ENCODE peak calls at places on chromosome 22, in ten cellular contexts. T is sigmoid colon; S is body of pancreas; N is psoas muscle; J is CD4-positive, alpha-beta T cell; G is right lobe of liver; V is upper lobe of right lung; X is fibroblast of lung; Z is A549; A is H9. I is an unnamed sample.

GRCh38 chr22:27406389-27406861 is 395.1 kb downstream of the MN1 start:
- DNase-seq in X (peak), N (no peak), J (no peak), V (no peak), G (no peak), Z (no peak), A (no peak), T (no peak), S (no peak), I (no peak)

GRCh38 chr22:47209547-47210023 is 447.1 kb downstream of the TBC1D22A start:
- DNase-seq in G (no peak), J (no peak), V (no peak), N (peak), X (no peak), A (no peak), Z (no peak), S (no peak), T (peak), I (no peak)

GRCh38 chr22:48948575-48949170 is 879.0 kb downstream of the BRD1 start:
- DNase-seq in N (no peak), V (peak), S (no peak), A (peak), J (no peak), Z (no peak), X (no peak), G (peak), T (peak), I (no peak)

GRCh38 chr22:22403771-22404170 is 104.8 kb downstream of the ZNF280B start:
- DNase-seq in Z (no peak), T (no peak), J (no peak), X (no peak), V (no peak), N (no peak), S (no peak), G (no peak), A (no peak), I (no peak)

GRCh38 chr22:49999063-49999900 is 13.3 kb downstream of the IL17REL start:
- DNase-seq in X (no peak), S (peak), G (peak), Z (no peak), N (peak), V (peak), T (no peak), A (peak), J (no peak), I (no peak)

GRCh38 chr22:45878051-45878764 is 98.8 kb downstream of the WNT7B start:
- DNase-seq in G (peak), A (peak), J (no peak), Z (no peak), V (peak), N (peak), X (no peak), T (peak), S (no peak), I (no peak)

GRCh38 chr22:46524203-46524740 is 13.1 kb downstream of the CELSR1 start:
- DNase-seq in Z (no peak), S (no peak), T (no peak), J (no peak), X (no peak), N (no peak), G (no peak), A (no peak), V (no peak), I (no peak)

GRCh38 chr22:44918166-44918924 is 91.5 kb downstream of the PHF21B start:
- DNase-seq in T (peak), J (no peak), A (no peak), S (no peak), N (peak), V (peak), G (peak), X (no peak), Z (no peak), I (no peak)

GRCh38 chr22:27136596-27136995 is 479.2 kb downstream of the MIAT start:
- DNase-seq in Z (no peak), T (no peak), A (no peak), X (no peak), V (no peak), J (no peak), N (no peak), S (no peak), G (no peak), I (no peak)

GRCh38 chr22:48342732-48343131 is 1484.9 kb downstream of the BRD1 start:
- DNase-seq in G (peak), X (no peak), V (no peak), S (no peak), N (peak), Z (no peak), J (no peak), T (peak), A (no peak), I (no peak)

GRCh38 chr22:49976439-49977175 is 16.0 kb downstream of the PIM3 start:
- DNase-seq in A (no peak), J (no peak), S (no peak), X (no peak), V (peak), N (no peak), Z (no peak), T (no peak), G (no peak), I (no peak)

GRCh38 chr22:40478456-40479125 is 108.2 kb downstream of the SGSM3 start:
- DNase-seq in V (no peak), A (no peak), S (no peak), X (no peak), J (no peak), N (no peak), G (no peak), Z (no peak), T (no peak), I (no peak)
- H3K27ac ChIP-seq in V (peak), A (no peak), S (no peak), X (no peak), J (no peak), N (peak), G (no peak), Z (peak), T (no peak), I (no peak)

GRCh38 chr22:25765016-25765367 is 23.0 kb downstream of the MYO18B start:
- DNase-seq in Z (no peak), T (no peak), J (no peak), G (no peak), S (no peak), N (peak), X (no peak), A (no peak), V (no peak), I (no peak)
- H3K27ac ChIP-seq in Z (no peak), T (no peak), J (no peak), G (no peak), S (no peak), N (peak), X (no peak), A (no peak), V (no peak), I (no peak)

GRCh38 chr22:30420401-30421178 is 5.0 kb upstream of the MTFP1 start:
- DNase-seq in V (no peak), J (no peak), G (peak), A (no peak), Z (no peak), T (no peak), S (no peak), N (no peak), X (peak), I (no peak)
- H3K27ac ChIP-seq in V (no peak), J (no peak), G (peak), A (no peak), Z (peak), T (peak), S (no peak), N (no peak), X (peak), I (peak)

GRCh38 chr22:20532256-20532993 is 25.0 kb downstream of the MED15 start:
- DNase-seq in X (no peak), G (peak), T (no peak), J (no peak), Z (no peak), N (no peak), V (no peak), S (no peak), A (no peak), I (no peak)
- H3K27ac ChIP-seq in X (peak), G (no peak), T (peak), J (no peak), Z (peak), N (peak), V (peak), S (peak), A (no peak), I (peak)

GRCh38 chr22:43295660-43296059 is 47.5 kb downstream of the SCUBE1 start:
- DNase-seq in Z (no peak), S (no peak), X (no peak), V (no peak), G (no peak), T (no peak), J (no peak), A (no peak), N (no peak), I (no peak)

GRCh38 chr22:43292633-43293025 is 50.5 kb downstream of the SCUBE1 start:
- DNase-seq in S (no peak), T (no peak), J (no peak), Z (no peak), G (no peak), N (no peak), V (no peak), X (no peak), A (no peak), I (no peak)

GRCh38 chr22:43293259-43293658 is 49.9 kb downstream of the SCUBE1 start:
- DNase-seq in V (no peak), G (no peak), Z (no peak), N (no peak), A (no peak), S (no peak), T (peak), J (no peak), X (no peak), I (no peak)

GRCh38 chr22:43295173-43295572 is 48.0 kb downstream of the SCUBE1 start:
- DNase-seq in N (no peak), S (no peak), T (no peak), Z (no peak), A (no peak), V (no peak), G (no peak), X (no peak), J (no peak), I (no peak)

DNA sequence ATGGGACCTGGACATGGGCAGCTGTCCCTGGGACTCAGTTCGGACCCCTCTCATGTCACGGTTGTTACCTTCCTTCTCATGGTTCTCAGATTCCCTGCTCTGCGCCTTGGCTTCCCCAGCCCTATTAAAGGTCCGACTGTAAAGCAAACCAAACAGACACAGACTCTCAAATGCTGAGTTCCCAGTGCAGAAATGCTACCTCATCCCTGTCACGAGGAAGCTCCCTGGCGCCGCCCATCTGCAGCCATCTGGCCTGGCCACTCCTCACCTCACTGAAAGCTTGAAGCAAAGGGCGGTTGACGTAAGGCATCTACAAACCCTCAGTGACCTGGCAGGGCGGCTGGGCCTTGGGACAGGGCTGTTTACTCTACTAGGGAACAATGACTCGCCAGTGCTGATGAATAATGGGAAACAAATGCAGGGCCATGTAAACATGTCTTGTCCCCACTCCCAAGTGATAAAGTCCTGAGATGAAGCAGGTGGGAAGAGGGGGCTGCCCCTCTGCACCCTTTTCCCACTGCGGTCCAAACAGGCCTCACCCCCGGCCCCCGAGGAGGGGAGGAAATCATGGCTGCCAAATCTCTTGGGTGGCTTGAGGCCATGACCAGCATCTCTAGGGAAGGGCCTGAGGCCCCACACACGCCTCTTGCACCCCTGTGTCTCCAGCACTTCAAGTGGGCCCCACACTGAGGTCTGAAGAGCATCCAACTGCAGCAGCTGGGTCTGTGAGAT is 49.3 kb downstream of the SCUBE1 start:
- DNase-seq in X (peak), G (no peak), V (peak), A (no peak), T (peak), J (no peak), S (no peak), N (peak), Z (peak), I (no peak)
- H3K27ac ChIP-seq in X (peak), G (no peak), V (peak), A (no peak), T (peak), J (no peak), S (no peak), N (no peak), Z (peak), I (peak)

GRCh38 chr22:36197601-36198146 is 3.9 kb downstream of the APOL4 start:
- DNase-seq in N (no peak), S (no peak), T (no peak), Z (no peak), J (no peak), G (no peak), A (no peak), X (no peak), V (no peak), I (no peak)
- H3K27ac ChIP-seq in N (peak), S (no peak), T (no peak), Z (no peak), J (no peak), G (peak), A (no peak), X (no peak), V (no peak), I (no peak)

GRCh38 chr22:24894998-24895397 is 51.5 kb downstream of the LHFPL7 start:
- DNase-seq in X (peak), V (peak), T (peak), Z (peak), J (no peak), G (peak), N (peak), S (peak), A (no peak), I (no peak)
- H3K27ac ChIP-seq in X (no peak), V (peak), T (peak), Z (peak), J (no peak), G (peak), N (peak), S (peak), A (no peak), I (peak)

GRCh38 chr22:29838599-29838956 is 504 bp upstream of the ASCC2 start:
- DNase-seq in T (no peak), G (no peak), A (no peak), V (no peak), J (no peak), Z (no peak), X (no peak), N (no peak), S (no peak), I (no peak)
- H3K27ac ChIP-seq in T (peak), G (peak), A (no peak), V (peak), J (peak), Z (peak), X (peak), N (peak), S (peak), I (peak)

GRCh38 chr22:33888821-33889220 is 31.5 kb downstream of the LARGE1 start:
- DNase-seq in S (no peak), X (no peak), T (no peak), J (no peak), A (no peak), Z (no peak), V (no peak), N (no peak), G (no peak), I (no peak)

GRCh38 chr22:33884829-33885228 is 35.4 kb downstream of the LARGE1 start:
- DNase-seq in T (no peak), Z (no peak), S (no peak), V (no peak), X (no peak), J (no peak), G (no peak), N (no peak), A (no peak), I (no peak)

GRCh38 chr22:33886696-33887095 is 33.6 kb downstream of the LARGE1 start:
- DNase-seq in X (no peak), A (no peak), G (no peak), T (no peak), V (no peak), N (no peak), S (no peak), Z (no peak), J (no peak), I (no peak)

GRCh38 chr22:33889748-33890147 is 30.5 kb downstream of the LARGE1 start:
- DNase-seq in X (no peak), Z (no peak), S (no peak), V (no peak), G (no peak), T (no peak), A (no peak), N (no peak), J (no peak), I (no peak)

GRCh38 chr22:33887173-33887572 is 33.1 kb downstream of the LARGE1 start:
- DNase-seq in Z (no peak), N (no peak), T (no peak), A (no peak), V (no peak), X (no peak), S (no peak), J (no peak), G (no peak), I (no peak)
- H3K27ac ChIP-seq in Z (no peak), N (no peak), T (peak), A (no peak), V (no peak), X (no peak), S (no peak), J (no peak), G (no peak), I (no peak)

DNA sequence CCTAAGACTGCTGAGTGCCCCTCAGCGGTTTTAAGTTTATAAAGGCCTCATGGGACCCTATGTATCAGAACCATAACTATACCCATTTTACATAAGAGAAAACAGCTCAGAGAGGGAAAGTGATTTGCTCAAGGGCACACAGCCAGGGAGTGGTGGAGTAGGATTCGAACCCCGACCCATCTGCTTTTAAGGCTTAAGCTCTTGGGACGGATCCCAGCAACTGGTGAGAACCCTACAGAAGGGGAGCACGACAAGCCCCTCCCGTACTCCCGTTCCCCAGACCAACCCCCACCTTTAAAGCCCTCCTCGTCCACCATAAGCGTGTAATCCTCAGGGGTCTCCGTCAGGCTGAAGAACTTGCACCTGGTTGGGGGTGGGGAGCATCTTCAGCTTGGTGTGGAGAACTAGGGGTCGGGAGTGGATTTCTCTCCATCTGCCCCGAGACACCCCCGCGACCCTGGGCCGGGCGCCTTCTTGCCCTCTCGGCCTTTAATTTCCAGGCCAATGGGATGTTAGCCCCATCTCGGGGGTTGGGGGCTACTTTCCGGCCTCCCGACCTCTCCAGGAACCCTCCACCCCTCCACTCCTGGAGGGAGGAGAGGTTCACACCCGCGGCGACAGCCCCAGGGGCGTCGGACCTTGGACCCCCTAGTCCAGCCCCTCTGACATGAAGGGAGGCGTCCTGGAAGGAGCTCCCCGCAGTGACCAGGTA is 735 bp downstream of the CASTOR1 start:
- DNase-seq in S (no peak), X (no peak), J (no peak), V (peak), G (no peak), Z (no peak), N (no peak), A (no peak), T (peak), I (no peak)
- H3K27ac ChIP-seq in S (peak), X (peak), J (peak), V (peak), G (peak), Z (peak), N (peak), A (no peak), T (peak), I (peak)